ENCODE peak calls at places on chromosome 9, in seven cellular contexts. One of them, this sample, is unnamed.

GRCh38 chr9:136295055-136295454 is 8.8 kb downstream of the CCDC187 start:
- DNase-seq in HepG2: no peak
- DNase-seq in H1: no peak
- DNase-seq in SK-N-SH: no peak
- DNase-seq in GM12891: no peak
- DNase-seq in K562: no peak
- DNase-seq in GM12878: no peak
- DNase-seq in this sample: no peak

GRCh38 chr9:107228648-107229047 is 54.4 kb upstream of the RAD23B start:
- DNase-seq in HepG2: no peak
- DNase-seq in H1: no peak
- DNase-seq in SK-N-SH: no peak
- DNase-seq in GM12891: no peak
- DNase-seq in K562: no peak
- DNase-seq in GM12878: no peak
- DNase-seq in this sample: no peak

GRCh38 chr9:127451681-127452480 is 571 bp downstream of the LRSAM1 start:
- DNase-seq in HepG2: no peak
- DNase-seq in H1: no peak
- DNase-seq in SK-N-SH: peak; percentile 81
- DNase-seq in GM12891: peak; percentile 42
- DNase-seq in K562: peak; percentile 83
- DNase-seq in GM12878: peak; percentile 47
- DNase-seq in this sample: peak; percentile 49

GRCh38 chr9:88387035-88387732 is 1.1 kb upstream of the SPIN1 start:
- DNase-seq in HepG2: peak; percentile 18
- DNase-seq in H1: no peak
- DNase-seq in SK-N-SH: no peak
- DNase-seq in GM12891: no peak
- DNase-seq in K562: peak; percentile 17
- DNase-seq in GM12878: no peak
- DNase-seq in this sample: no peak

GRCh38 chr9:134173127-134174072 is 9.0 kb upstream of the RNU6ATAC start:
- DNase-seq in HepG2: no peak
- DNase-seq in H1: no peak
- DNase-seq in SK-N-SH: no peak
- DNase-seq in GM12891: no peak
- DNase-seq in K562: no peak
- DNase-seq in GM12878: no peak
- DNase-seq in this sample: no peak

GRCh38 chr9:110729628-110730027 is 61.0 kb downstream of the MUSK start:
- DNase-seq in HepG2: no peak
- DNase-seq in H1: no peak
- DNase-seq in SK-N-SH: no peak
- DNase-seq in GM12891: no peak
- DNase-seq in K562: no peak
- DNase-seq in GM12878: no peak
- DNase-seq in this sample: no peak

GRCh38 chr9:12771891-12772290 is 2.9 kb upstream of the LURAP1L start:
- DNase-seq in HepG2: no peak
- DNase-seq in H1: no peak
- DNase-seq in SK-N-SH: no peak
- DNase-seq in GM12891: no peak
- DNase-seq in K562: no peak
- DNase-seq in GM12878: no peak
- DNase-seq in this sample: no peak

GRCh38 chr9:89810434-89810833 is 205.6 kb downstream of the GADD45G start:
- DNase-seq in HepG2: no peak
- DNase-seq in H1: no peak
- DNase-seq in SK-N-SH: no peak
- DNase-seq in GM12891: no peak
- DNase-seq in K562: no peak
- DNase-seq in GM12878: no peak
- DNase-seq in this sample: no peak

GRCh38 chr9:96667363-96667728 is 12.2 kb upstream of the PRXL2C start:
- DNase-seq in HepG2: no peak
- DNase-seq in H1: no peak
- DNase-seq in SK-N-SH: no peak
- DNase-seq in GM12891: no peak
- DNase-seq in K562: no peak
- DNase-seq in GM12878: no peak
- DNase-seq in this sample: no peak

GRCh38 chr9:98410185-98410697 is 154.8 kb upstream of the TBC1D2 start:
- DNase-seq in HepG2: peak; percentile 10
- DNase-seq in H1: peak; percentile 38
- DNase-seq in SK-N-SH: peak; percentile 68
- DNase-seq in GM12891: no peak
- DNase-seq in K562: peak; percentile 87
- DNase-seq in GM12878: no peak
- DNase-seq in this sample: no peak

GRCh38 chr9:13952906-13953305 is 361.0 kb downstream of the NFIB start:
- DNase-seq in HepG2: no peak
- DNase-seq in H1: no peak
- DNase-seq in SK-N-SH: no peak
- DNase-seq in GM12891: no peak
- DNase-seq in K562: no peak
- DNase-seq in GM12878: no peak
- DNase-seq in this sample: no peak

GRCh38 chr9:134475051-134475790 is 149.0 kb downstream of the RXRA start:
- DNase-seq in HepG2: no peak
- DNase-seq in H1: no peak
- DNase-seq in SK-N-SH: no peak
- DNase-seq in GM12891: no peak
- DNase-seq in K562: no peak
- DNase-seq in GM12878: no peak
- DNase-seq in this sample: no peak

GRCh38 chr9:129440394-129441186 is 180.3 kb downstream of the C9orf50 start:
- DNase-seq in HepG2: no peak
- DNase-seq in H1: no peak
- DNase-seq in SK-N-SH: no peak
- DNase-seq in GM12891: no peak
- DNase-seq in K562: no peak
- DNase-seq in GM12878: no peak
- DNase-seq in this sample: no peak

GRCh38 chr9:94768766-94769165 is 42.3 kb downstream of the AOPEP start:
- DNase-seq in HepG2: no peak
- DNase-seq in H1: no peak
- DNase-seq in SK-N-SH: no peak
- DNase-seq in GM12891: no peak
- DNase-seq in K562: no peak
- DNase-seq in GM12878: no peak
- DNase-seq in this sample: no peak

GRCh38 chr9:132588098-132588497 is 5.7 kb downstream of the BARHL1 start:
- DNase-seq in HepG2: no peak
- DNase-seq in H1: no peak
- DNase-seq in SK-N-SH: no peak
- DNase-seq in GM12891: no peak
- DNase-seq in K562: no peak
- DNase-seq in GM12878: no peak
- DNase-seq in this sample: no peak

GRCh38 chr9:93320591-93321219 is 130.8 kb upstream of the FAM120A start:
- DNase-seq in HepG2: no peak
- DNase-seq in H1: no peak
- DNase-seq in SK-N-SH: peak; percentile 40
- DNase-seq in GM12891: no peak
- DNase-seq in K562: no peak
- DNase-seq in GM12878: no peak
- DNase-seq in this sample: no peak

GRCh38 chr9:76180541-76180940 is 213.7 kb downstream of the RFK start:
- DNase-seq in HepG2: no peak
- DNase-seq in H1: no peak
- DNase-seq in SK-N-SH: no peak
- DNase-seq in GM12891: no peak
- DNase-seq in K562: no peak
- DNase-seq in GM12878: no peak
- DNase-seq in this sample: no peak

GRCh38 chr9:129081388-129081889 is 528 bp downstream of the DOLPP1 start:
- DNase-seq in HepG2: no peak
- DNase-seq in H1: no peak
- DNase-seq in SK-N-SH: peak; percentile 97
- DNase-seq in GM12891: peak; percentile 99
- DNase-seq in K562: peak; percentile 94
- DNase-seq in GM12878: peak; percentile 15
- DNase-seq in this sample: peak; percentile 98

GRCh38 chr9:16023466-16023865 is 470.6 kb downstream of the CCDC171 start:
- DNase-seq in HepG2: no peak
- DNase-seq in H1: no peak
- DNase-seq in SK-N-SH: no peak
- DNase-seq in GM12891: no peak
- DNase-seq in K562: no peak
- DNase-seq in GM12878: no peak
- DNase-seq in this sample: no peak

GRCh38 chr9:137162505-137163100 is 7.2 kb downstream of the LRRC26 start:
- DNase-seq in HepG2: no peak
- DNase-seq in H1: no peak
- DNase-seq in SK-N-SH: no peak
- DNase-seq in GM12891: no peak
- DNase-seq in K562: peak; percentile 13
- DNase-seq in GM12878: no peak
- DNase-seq in this sample: no peak

GRCh38 chr9:127612993-127613954 is 1.2 kb downstream of the STXBP1 start:
- DNase-seq in HepG2: no peak
- DNase-seq in H1: no peak
- DNase-seq in SK-N-SH: peak; percentile 82
- DNase-seq in GM12891: no peak
- DNase-seq in K562: peak; percentile 55
- DNase-seq in GM12878: no peak
- DNase-seq in this sample: no peak

GRCh38 chr9:98502311-98502975 is 206.3 kb downstream of the GABBR2 start:
- DNase-seq in HepG2: no peak
- DNase-seq in H1: no peak
- DNase-seq in SK-N-SH: no peak
- DNase-seq in GM12891: no peak
- DNase-seq in K562: no peak
- DNase-seq in GM12878: no peak
- DNase-seq in this sample: no peak

GRCh38 chr9:107350443-107350842 is 67.4 kb downstream of the RAD23B start:
- DNase-seq in HepG2: no peak
- DNase-seq in H1: no peak
- DNase-seq in SK-N-SH: no peak
- DNase-seq in GM12891: no peak
- DNase-seq in K562: no peak
- DNase-seq in GM12878: no peak
- DNase-seq in this sample: no peak

GRCh38 chr9:129640086-129640870 is 1.7 kb downstream of the ASB6 start:
- DNase-seq in HepG2: no peak
- DNase-seq in H1: no peak
- DNase-seq in SK-N-SH: peak; percentile 87
- DNase-seq in GM12891: no peak
- DNase-seq in K562: no peak
- DNase-seq in GM12878: no peak
- DNase-seq in this sample: no peak

GRCh38 chr9:89640801-89641200 is 36.0 kb downstream of the GADD45G start:
- DNase-seq in HepG2: no peak
- DNase-seq in H1: no peak
- DNase-seq in SK-N-SH: no peak
- DNase-seq in GM12891: no peak
- DNase-seq in K562: no peak
- DNase-seq in GM12878: no peak
- DNase-seq in this sample: no peak

GRCh38 chr9:127444283-127444920 is 6.8 kb downstream of the RPL12 start:
- DNase-seq in HepG2: no peak
- DNase-seq in H1: no peak
- DNase-seq in SK-N-SH: no peak
- DNase-seq in GM12891: no peak
- DNase-seq in K562: no peak
- DNase-seq in GM12878: no peak
- DNase-seq in this sample: no peak

GRCh38 chr9:77841739-77842386 is 189.7 kb downstream of the GNAQ start:
- DNase-seq in HepG2: no peak
- DNase-seq in H1: no peak
- DNase-seq in SK-N-SH: no peak
- DNase-seq in GM12891: no peak
- DNase-seq in K562: no peak
- DNase-seq in GM12878: peak; percentile 16
- DNase-seq in this sample: no peak

GRCh38 chr9:88460583-88461332 is 72.5 kb downstream of the SPIN1 start:
- DNase-seq in HepG2: no peak
- DNase-seq in H1: no peak
- DNase-seq in SK-N-SH: no peak
- DNase-seq in GM12891: no peak
- DNase-seq in K562: no peak
- DNase-seq in GM12878: no peak
- DNase-seq in this sample: no peak

GRCh38 chr9:123389070-123389469 is 33.1 kb downstream of the CRB2 start:
- DNase-seq in HepG2: no peak
- DNase-seq in H1: no peak
- DNase-seq in SK-N-SH: no peak
- DNase-seq in GM12891: no peak
- DNase-seq in K562: no peak
- DNase-seq in GM12878: no peak
- DNase-seq in this sample: no peak

GRCh38 chr9:136722093-136722968 is 10.0 kb downstream of the DIPK1B start:
- DNase-seq in HepG2: no peak
- DNase-seq in H1: no peak
- DNase-seq in SK-N-SH: no peak
- DNase-seq in GM12891: no peak
- DNase-seq in K562: no peak
- DNase-seq in GM12878: no peak
- DNase-seq in this sample: no peak

GRCh38 chr9:114372971-114373591 is 14.7 kb downstream of the AKNA start:
- DNase-seq in HepG2: no peak
- DNase-seq in H1: no peak
- DNase-seq in SK-N-SH: no peak
- DNase-seq in GM12891: peak; percentile 74
- DNase-seq in K562: no peak
- DNase-seq in GM12878: peak; percentile 93
- DNase-seq in this sample: peak; percentile 78
- TF ChIP-seq POLR2AphosphoS5 in HepG2: no peak
- TF ChIP-seq POLR2AphosphoS5 in H1: no peak
- TF ChIP-seq POLR2AphosphoS5 in SK-N-SH: no peak
- TF ChIP-seq POLR2AphosphoS5 in GM12891: peak; percentile 78
- TF ChIP-seq POLR2AphosphoS5 in K562: no peak
- TF ChIP-seq POLR2AphosphoS5 in GM12878: peak; percentile 69
- TF ChIP-seq POLR2AphosphoS5 in this sample: peak; percentile 70

GRCh38 chr9:82606761-82607382 is 456.1 kb downstream of the RASEF start:
- DNase-seq in HepG2: peak; percentile 69
- DNase-seq in H1: peak; percentile 46
- DNase-seq in SK-N-SH: peak; percentile 49
- DNase-seq in GM12891: no peak
- DNase-seq in K562: no peak
- DNase-seq in GM12878: peak; percentile 1
- DNase-seq in this sample: no peak
- TF ChIP-seq TAF1 in HepG2: no peak
- TF ChIP-seq TAF1 in H1: no peak
- TF ChIP-seq TAF1 in SK-N-SH: no peak
- TF ChIP-seq TAF1 in GM12891: no peak
- TF ChIP-seq TAF1 in K562: no peak
- TF ChIP-seq TAF1 in GM12878: no peak
- TF ChIP-seq TAF1 in this sample: no peak

GRCh38 chr9:69817202-69817601 is 3.4 kb upstream of the CFAP95 start:
- DNase-seq in HepG2: no peak
- DNase-seq in H1: no peak
- DNase-seq in SK-N-SH: peak; percentile 49
- DNase-seq in GM12891: no peak
- DNase-seq in K562: no peak
- DNase-seq in GM12878: no peak
- DNase-seq in this sample: no peak
- TF ChIP-seq POLR2AphosphoS5 in HepG2: no peak
- TF ChIP-seq POLR2AphosphoS5 in H1: no peak
- TF ChIP-seq POLR2AphosphoS5 in SK-N-SH: peak; percentile 23
- TF ChIP-seq POLR2AphosphoS5 in GM12891: no peak
- TF ChIP-seq POLR2AphosphoS5 in K562: no peak
- TF ChIP-seq POLR2AphosphoS5 in GM12878: no peak
- TF ChIP-seq POLR2AphosphoS5 in this sample: no peak

GRCh38 chr9:90966475-90967150 is 165.0 kb downstream of the SYK start:
- DNase-seq in HepG2: no peak
- DNase-seq in H1: no peak
- DNase-seq in SK-N-SH: no peak
- DNase-seq in GM12891: no peak
- DNase-seq in K562: no peak
- DNase-seq in GM12878: no peak
- DNase-seq in this sample: no peak
- TF ChIP-seq TAF1 in HepG2: no peak
- TF ChIP-seq TAF1 in H1: no peak
- TF ChIP-seq TAF1 in SK-N-SH: no peak
- TF ChIP-seq TAF1 in GM12891: no peak
- TF ChIP-seq TAF1 in K562: no peak
- TF ChIP-seq TAF1 in GM12878: no peak
- TF ChIP-seq TAF1 in this sample: no peak